ENCODE peak calls at places on chromosomes 1 and 21, in five cellular contexts. W is activated CD4-positive, alpha-beta T cell treated with anti-CD3 and anti-CD28 coated beads for 24 hours; A is fibroblast of the aortic adventitia; V is sigmoid colon; E is stimulated activated CD4-positive, alpha-beta T cell treated with anti-CD3 and anti-CD28 coated beads, TNF-alpha, amount 100 ng/mL, for 1 hour. N is an unnamed sample.

GRCh38 chr1:83910461-83910860 is 88.5 kb downstream of the TTLL7 start:
- DNase-seq in W (no peak), A (peak), V (no peak), E (no peak), N (peak)

GRCh38 chr21:29403922-29404538 is 105.3 kb downstream of the BACH1 start:
- DNase-seq in W (no peak), A (peak), V (no peak), E (no peak), N (peak)

GRCh38 chr1:106620521-106620954 is 435.9 kb upstream of the PRMT6 start:
- DNase-seq in W (no peak), A (peak), V (peak), E (no peak), N (no peak)

GRCh38 chr1:233912909-233913308 is 8.4 kb downstream of the SLC35F3 start:
- DNase-seq in W (no peak), A (no peak), V (no peak), E (no peak), N (no peak)

GRCh38 chr1:218164930-218165686 is 120.0 kb upstream of the RRP15 start:
- DNase-seq in W (no peak), A (no peak), V (no peak), E (no peak), N (no peak)

GRCh38 chr21:46097826-46098286 is at the start of gene COL6A2:
- DNase-seq in W (peak), A (peak), V (peak), E (no peak), N (peak)

GRCh38 chr21:45378258-45378966 is 26.6 kb upstream of the COL18A1 start:
- DNase-seq in W (no peak), A (peak), V (peak), E (no peak), N (no peak)

GRCh38 chr1:235078927-235079381 is 49.7 kb downstream of the TOMM20 start:
- DNase-seq in W (no peak), A (peak), V (no peak), E (no peak), N (peak)

GRCh38 chr1:193156826-193157142 is 29.6 kb downstream of the B3GALT2 start:
- DNase-seq in W (no peak), A (no peak), V (no peak), E (no peak), N (no peak)

GRCh38 chr1:58722414-58722813 is 22.6 kb upstream of the MYSM1 start:
- DNase-seq in W (no peak), A (no peak), V (no peak), E (no peak), N (no peak)

GRCh38 chr1:181033799-181034391 is at the start of gene MR1:
- DNase-seq in W (no peak), A (peak), V (no peak), E (peak), N (peak)

GRCh38 chr1:223143760-223144248 is 756 bp upstream of the TLR5 start:
- DNase-seq in W (no peak), A (no peak), V (peak), E (no peak), N (no peak)

N was measured in amniotic epithelial cell.